ENCODE peak calls at places on chromosome X, in eight cellular contexts. F is GM10248, O is BE2C, E is cardiac fibroblast, S is dorsolateral prefrontal cortex, Q is endothelial cell, D is WERI-Rb-1, Y is suprapubic skin. W is an unnamed sample.

GRCh38 chrX:45697591-45697990 is 496.9 kb upstream of the DIPK2B start:
- DNase-seq in F (no peak), O (no peak), E (peak), S (no peak), Q (no peak), D (no peak), Y (no peak), W (no peak)

GRCh38 chrX:19566359-19567141 is 51.2 kb upstream of the MAP3K15 start:
- DNase-seq in F (no peak), O (no peak), E (peak), S (no peak), Q (no peak), D (no peak), Y (no peak), W (no peak)

GRCh38 chrX:39766882-39767281 is 330.9 kb downstream of the BCOR start:
- DNase-seq in F (no peak), O (no peak), E (no peak), S (no peak), Q (no peak), D (no peak), Y (no peak), W (no peak)

GRCh38 chrX:136168929-136169735 is 21.8 kb downstream of the FHL1 start:
- DNase-seq in F (no peak), O (peak), E (peak), S (no peak), Q (peak), D (no peak), Y (peak), W (no peak)

GRCh38 chrX:87679849-87680248 is 162.2 kb downstream of the KLHL4 start:
- DNase-seq in F (no peak), O (no peak), E (no peak), S (no peak), Q (no peak), D (no peak), Y (no peak), W (no peak)

GRCh38 chrX:100449696-100450606 is 39.9 kb upstream of the PCDH19 start:
- DNase-seq in F (no peak), O (no peak), E (peak), S (no peak), Q (peak), D (no peak), Y (peak), W (no peak)

GRCh38 chrX:19225906-19226305 is 103.6 kb upstream of the ADGRG2 start:
- DNase-seq in F (peak), O (no peak), E (peak), S (no peak), Q (no peak), D (no peak), Y (no peak), W (peak)

GRCh38 chrX:106397788-106398538 is 213.8 kb upstream of the RADX start:
- DNase-seq in F (no peak), O (no peak), E (peak), S (no peak), Q (no peak), D (no peak), Y (no peak), W (peak)

GRCh38 chrX:31483336-31483735 is 411.5 kb upstream of the FTHL17 start:
- DNase-seq in F (no peak), O (no peak), E (peak), S (no peak), Q (no peak), D (no peak), Y (no peak), W (no peak)

GRCh38 chrX:145818522-145819075 is 970 bp downstream of the SLITRK2 start:
- DNase-seq in F (peak), O (no peak), E (no peak), S (no peak), Q (no peak), D (no peak), Y (no peak), W (no peak)

GRCh38 chrX:21487832-21488231 is 113.6 kb downstream of the CNKSR2 start:
- DNase-seq in F (no peak), O (no peak), E (peak), S (no peak), Q (no peak), D (no peak), Y (no peak), W (no peak)

GRCh38 chrX:13164611-13165010 is 120.2 kb upstream of the FAM9C start:
- DNase-seq in F (no peak), O (no peak), E (no peak), S (no peak), Q (no peak), D (no peak), Y (no peak), W (no peak)

GRCh38 chrX:16005899-16006298 is 117.5 kb upstream of the GRPR start:
- DNase-seq in F (no peak), O (no peak), E (no peak), S (no peak), Q (no peak), D (no peak), Y (no peak), W (no peak)

GRCh38 chrX:39613508-39613921 is 484.2 kb downstream of the BCOR start:
- DNase-seq in F (peak), O (peak), E (peak), S (no peak), Q (peak), D (peak), Y (no peak), W (peak)

GRCh38 chrX:155048997-155049619 is 21.8 kb downstream of the CMC4 start:
- DNase-seq in F (no peak), O (peak), E (peak), S (no peak), Q (peak), D (peak), Y (no peak), W (no peak)

GRCh38 chrX:8737883-8738282 is 5.9 kb upstream of the ANOS1 start:
- DNase-seq in F (no peak), O (no peak), E (no peak), S (no peak), Q (no peak), D (no peak), Y (no peak), W (no peak)

GRCh38 chrX:8743126-8743732 is 11.3 kb upstream of the ANOS1 start:
- DNase-seq in F (peak), O (peak), E (peak), S (no peak), Q (peak), D (peak), Y (no peak), W (peak)

GRCh38 chrX:8741981-8742380 is 10.0 kb upstream of the ANOS1 start:
- DNase-seq in F (no peak), O (no peak), E (no peak), S (no peak), Q (no peak), D (no peak), Y (no peak), W (no peak)

GRCh38 chrX:8738588-8739189 is 6.8 kb upstream of the ANOS1 start:
- DNase-seq in F (no peak), O (peak), E (peak), S (no peak), Q (peak), D (peak), Y (no peak), W (no peak)
- TF ChIP-seq CTCF in F (peak), O (peak), E (peak), S (peak), Q (peak), D (peak), Y (peak), W (peak)

GRCh38 chrX:46805270-46805669 is 31.6 kb upstream of the RP2 start:
- DNase-seq in F (no peak), O (no peak), E (no peak), S (no peak), Q (no peak), D (no peak), Y (no peak), W (no peak)

GRCh38 chrX:46803140-46803539 is 33.7 kb upstream of the RP2 start:
- DNase-seq in F (no peak), O (no peak), E (no peak), S (no peak), Q (no peak), D (no peak), Y (no peak), W (no peak)
- TF ChIP-seq CTCF in F (peak), O (no peak), E (peak), S (no peak), Q (no peak), D (no peak), Y (no peak), W (no peak)

DNA sequence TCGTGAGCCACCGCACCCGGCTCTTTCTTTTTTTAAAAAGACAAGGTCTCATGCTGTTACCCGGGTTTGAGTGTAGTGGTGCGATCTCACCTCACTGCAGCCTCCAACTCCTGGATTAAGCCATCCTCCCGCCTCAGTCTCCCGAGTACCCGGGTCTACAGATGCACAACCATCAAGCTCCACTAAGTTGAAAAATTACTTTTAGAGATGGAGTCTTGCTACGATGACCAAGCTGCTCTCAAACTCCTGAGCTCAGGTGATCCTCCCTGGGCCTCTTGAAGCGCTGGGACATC is 2.0 kb downstream of the SLC25A6 start:
- DNase-seq in F (no peak), O (no peak), E (no peak), S (no peak), Q (no peak), D (no peak), Y (no peak), W (no peak)
- TF ChIP-seq CTCF in F (no peak), O (no peak), E (no peak), S (no peak), Q (no peak), D (no peak), Y (no peak), W (no peak)

GRCh38 chrX:17930850-17931249 is 69.8 kb upstream of the RAI2 start:
- DNase-seq in F (no peak), O (no peak), E (no peak), S (no peak), Q (no peak), D (no peak), Y (no peak), W (no peak)
- TF ChIP-seq CTCF in F (no peak), O (no peak), E (no peak), S (no peak), Q (no peak), D (no peak), Y (no peak), W (no peak)

GRCh38 chrX:150765237-150765636 is 72.0 kb downstream of the MTMR1 start:
- DNase-seq in F (no peak), O (no peak), E (no peak), S (no peak), Q (no peak), D (no peak), Y (no peak), W (no peak)

GRCh38 chrX:150765782-150766350 is 72.7 kb downstream of the MTMR1 start:
- DNase-seq in F (no peak), O (no peak), E (no peak), S (no peak), Q (no peak), D (no peak), Y (no peak), W (no peak)

GRCh38 chrX:150767475-150768131 is 74.4 kb downstream of the MTMR1 start:
- DNase-seq in F (no peak), O (no peak), E (peak), S (no peak), Q (no peak), D (no peak), Y (no peak), W (no peak)

GRCh38 chrX:150767045-150767395 is 73.8 kb downstream of the MTMR1 start:
- DNase-seq in F (no peak), O (no peak), E (peak), S (no peak), Q (no peak), D (peak), Y (no peak), W (no peak)

GRCh38 chrX:150766351-150767044 is 73.3 kb downstream of the MTMR1 start:
- DNase-seq in F (no peak), O (no peak), E (no peak), S (no peak), Q (no peak), D (peak), Y (no peak), W (no peak)
- TF ChIP-seq CTCF in F (no peak), O (peak), E (no peak), S (no peak), Q (no peak), D (peak), Y (no peak), W (no peak)

GRCh38 chrX:113157496-113157895 is 316.9 kb upstream of the AMOT start:
- DNase-seq in F (no peak), O (peak), E (no peak), S (no peak), Q (no peak), D (peak), Y (no peak), W (no peak)
- TF ChIP-seq CTCF in F (no peak), O (no peak), E (no peak), S (no peak), Q (no peak), D (peak), Y (no peak), W (no peak)

DNA sequence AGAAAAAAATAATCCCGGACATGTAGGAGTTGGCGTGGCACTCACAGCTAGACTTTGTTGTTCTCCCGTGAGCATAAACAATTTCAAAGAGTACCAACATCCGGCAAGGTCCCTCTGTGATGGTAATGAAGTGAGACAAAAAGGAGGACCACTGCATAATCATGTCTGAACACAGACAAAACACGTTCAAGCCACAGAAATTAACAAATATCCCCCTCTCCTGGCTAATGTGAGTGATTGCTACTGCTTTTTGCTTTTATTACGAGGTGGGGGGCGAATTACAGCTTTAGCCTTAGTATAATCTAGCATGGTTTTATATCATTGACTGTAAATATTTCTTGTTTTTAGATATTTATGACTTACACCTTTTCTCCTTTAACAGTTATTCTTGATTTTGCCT is 118.5 kb downstream of the PLS3 start:
- DNase-seq in F (peak), O (no peak), E (peak), S (no peak), Q (no peak), D (no peak), Y (no peak), W (no peak)
- TF ChIP-seq CTCF in F (no peak), O (peak), E (peak), S (peak), Q (no peak), D (peak), Y (no peak), W (no peak)

W was measured in GM20000.